ENCODE peak calls at places on chromosomes 16 and 17, in four cellular contexts. F is aorta, M is bronchial epithelial cell, L is stomach. Y is an unnamed sample.

GRCh38 chr16:84599528-84600202 is 18.2 kb downstream of the COTL1 start:
- DNase-seq in F (peak; percentile 83), M (peak; percentile 18), L (peak; percentile 51), Y (peak; percentile 20)

GRCh38 chr17:58330997-58331814 is 2.6 kb upstream of the TSPOAP1 start:
- DNase-seq in F (peak; percentile 76), M (no peak), L (peak; percentile 45), Y (no peak)

GRCh38 chr16:57764341-57765159 is 29.0 kb downstream of the KATNB1 start:
- DNase-seq in F (peak; percentile 77), M (peak; percentile 96), L (no peak), Y (peak; percentile 95)

GRCh38 chr16:47907109-47907508 is 248.7 kb downstream of the ABCC12 start:
- DNase-seq in F (no peak), M (no peak), L (no peak), Y (no peak)

GRCh38 chr16:27240948-27241531 is 27.5 kb downstream of the NSMCE1 start:
- DNase-seq in F (peak; percentile 48), M (no peak), L (peak; percentile 21), Y (no peak)

GRCh38 chr16:83755391-83755790 is 52.4 kb upstream of the HSBP1 start:
- DNase-seq in F (no peak), M (no peak), L (no peak), Y (no peak)

GRCh38 chr16:15605869-15606520 is 37.0 kb downstream of the MARF1 start:
- DNase-seq in F (no peak), M (no peak), L (no peak), Y (no peak)

GRCh38 chr16:55273356-55273755 is 50.6 kb upstream of the IRX6 start:
- DNase-seq in F (no peak), M (no peak), L (no peak), Y (no peak)

GRCh38 chr16:15816228-15816627 is 40.6 kb downstream of the MYH11 start:
- DNase-seq in F (no peak), M (no peak), L (no peak), Y (no peak)

GRCh38 chr17:50830298-50830697 is 5.1 kb upstream of the WFIKKN2 start:
- DNase-seq in F (no peak), M (no peak), L (peak; percentile 65), Y (no peak)

GRCh38 chr17:50830994-50831393 is 4.4 kb upstream of the WFIKKN2 start:
- DNase-seq in F (no peak), M (no peak), L (no peak), Y (no peak)

GRCh38 chr17:50831430-50832064 is 3.8 kb upstream of the WFIKKN2 start:
- DNase-seq in F (no peak), M (no peak), L (peak; percentile 34), Y (no peak)

GRCh38 chr17:50828508-50829170 is 6.7 kb upstream of the WFIKKN2 start:
- DNase-seq in F (no peak), M (no peak), L (no peak), Y (no peak)

GRCh38 chr17:50829336-50829735 is 6.0 kb upstream of the WFIKKN2 start:
- DNase-seq in F (no peak), M (no peak), L (no peak), Y (no peak)
- H3K4me3 ChIP-seq in F (no peak overlapping the region), M (no peak overlapping the region), L (no peak overlapping the region), Y (no peak overlapping the region)

GRCh38 chr17:7023576-7024401 is 939 bp downstream of the BCL6B start:
- DNase-seq in F (peak; percentile 94), M (peak; percentile 85), L (peak; percentile 93), Y (peak; percentile 88)
- H3K4me3 ChIP-seq in F (no peak overlapping the region), M (peak overlapping the region; percentile 30), L (peak overlapping the region; percentile 33), Y (peak overlapping the region; percentile 25)

GRCh38 chr16:53098526-53099317 is 43.9 kb downstream of the CHD9 start:
- DNase-seq in F (peak; percentile 94), M (peak; percentile 77), L (peak; percentile 76), Y (peak; percentile 71)
- H3K4me3 ChIP-seq in F (no peak overlapping the region), M (no peak overlapping the region), L (peak overlapping the region; percentile 40), Y (peak overlapping the region; percentile 41)

GRCh38 chr17:31313982-31314787 is at the start of gene EVI2B:
- DNase-seq in F (no peak), M (peak; percentile 90), L (no peak), Y (peak; percentile 87)
- H3K4me3 ChIP-seq in F (no peak within 1 kb of the TSS), M (no peak within 1 kb of the TSS), L (no peak within 1 kb of the TSS), Y (no peak within 1 kb of the TSS)

GRCh38 chr16:66131156-66131807 is 235.2 kb upstream of the CDH5 start:
- DNase-seq in F (no peak), M (peak; percentile 53), L (no peak), Y (peak; percentile 47)

GRCh38 chr16:66131895-66132294 is 234.6 kb upstream of the CDH5 start:
- DNase-seq in F (no peak), M (peak; percentile 16), L (no peak), Y (no peak)

GRCh38 chr16:66128363-66128725 is 238.1 kb upstream of the CDH5 start:
- DNase-seq in F (no peak), M (no peak), L (no peak), Y (no peak)

GRCh38 chr16:66129196-66129595 is 237.3 kb upstream of the CDH5 start:
- DNase-seq in F (no peak), M (no peak), L (no peak), Y (no peak)

GRCh38 chr16:66130296-66130910 is 236.1 kb upstream of the CDH5 start:
- DNase-seq in F (no peak), M (no peak), L (no peak), Y (no peak)
- H3K4me3 ChIP-seq in F (no peak overlapping the region), M (no peak overlapping the region), L (no peak overlapping the region), Y (no peak overlapping the region)

DNA sequence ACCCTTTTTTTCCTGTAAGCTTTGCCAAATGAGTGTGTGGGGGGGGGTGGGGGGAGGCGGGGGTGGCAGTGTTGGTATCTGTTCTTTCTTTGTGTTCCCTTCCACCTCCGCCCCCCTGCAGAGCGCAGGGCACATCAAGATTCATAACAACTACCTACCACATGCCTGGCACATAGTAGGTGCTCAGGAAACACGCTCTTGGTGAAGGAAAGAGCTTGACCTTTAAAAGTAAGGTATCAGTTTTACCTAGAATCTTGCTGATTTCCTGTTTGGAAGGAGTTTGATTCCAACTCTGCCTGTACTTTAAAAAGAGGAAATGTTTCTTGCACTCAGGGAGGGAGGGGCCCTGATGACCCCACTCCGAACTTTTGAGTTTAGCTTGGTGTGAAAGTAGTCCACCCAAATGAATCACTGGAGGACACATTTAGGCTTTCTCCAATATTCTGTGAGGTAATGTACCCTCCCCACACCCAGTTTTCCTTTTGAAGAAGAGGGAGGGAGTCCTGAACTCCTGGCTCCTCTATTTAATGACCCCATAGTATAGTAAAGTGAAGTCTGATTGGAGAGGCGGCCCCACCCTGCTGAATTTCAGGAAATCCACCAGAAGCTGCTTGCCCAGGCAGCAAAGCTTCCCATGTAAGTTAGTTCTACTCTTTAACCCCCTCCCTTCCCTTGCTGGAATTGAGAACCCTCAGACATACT is 549 bp upstream of the FAM20A start:
- DNase-seq in F (peak; percentile 72), M (no peak), L (no peak), Y (no peak)
- H3K4me3 ChIP-seq in F (no peak overlapping the region), M (no peak overlapping the region), L (peak overlapping the region; percentile 66), Y (no peak overlapping the region)